ENCODE peak calls at places on chromosomes 6 and 20, in six cellular contexts. N is IMR-90, R is mesenchymal stem cell, F is trophoblast cell, B is H1, A is H9. L is an unnamed sample.

GRCh38 chr6:37357288-37357687 is 3.5 kb downstream of the RNF8 start:
- DNase-seq in N (peak), R (no peak), F (no peak), B (no peak), A (no peak), L (no peak)

GRCh38 chr6:24125980-24126379 is at the start of gene NRSN1:
- DNase-seq in N (no peak), R (no peak), F (no peak), B (peak), A (peak), L (peak)

GRCh38 chr6:25172819-25173218 is 106.4 kb upstream of the CARMIL1 start:
- DNase-seq in N (peak), R (peak), F (peak), B (peak), A (no peak), L (no peak)

GRCh38 chr6:34383171-34383631 is 9.3 kb downstream of the NUDT3 start:
- DNase-seq in N (peak), R (peak), F (no peak), B (no peak), A (no peak), L (no peak)

GRCh38 chr6:66328181-66328580 is 621.2 kb upstream of the EYS start:
- DNase-seq in N (no peak), R (peak), F (no peak), B (no peak), A (no peak), L (no peak)

GRCh38 chr20:39630215-39630614 is 668.1 kb downstream of the DHX35 start:
- DNase-seq in N (no peak), R (no peak), F (no peak), B (no peak), A (no peak), L (no peak)

GRCh38 chr6:132768051-132768517 is 10.4 kb upstream of the VNN2 start:
- DNase-seq in N (no peak), R (peak), F (peak), B (peak), A (peak), L (peak)

GRCh38 chr20:62572980-62573379 is 69.3 kb upstream of the SLCO4A1 start:
- DNase-seq in N (no peak), R (no peak), F (no peak), B (no peak), A (no peak), L (no peak)

GRCh38 chr6:167996424-167997199 is 859 bp upstream of the KIF25 start:
- DNase-seq in N (no peak), R (no peak), F (no peak), B (peak), A (peak), L (peak)

GRCh38 chr6:159939591-159940016 is 29.3 kb upstream of the IGF2R start:
- DNase-seq in N (no peak), R (no peak), F (no peak), B (no peak), A (no peak), L (no peak)

GRCh38 chr6:63930848-63931247 is 295.2 kb downstream of the PHF3 start:
- DNase-seq in N (no peak), R (no peak), F (no peak), B (no peak), A (no peak), L (no peak)

GRCh38 chr6:78436335-78436734 is 431.0 kb upstream of the IRAK1BP1 start:
- DNase-seq in N (peak), R (peak), F (no peak), B (no peak), A (no peak), L (no peak)

GRCh38 chr20:49210750-49211110 is 8.5 kb upstream of the DDX27 start:
- DNase-seq in N (no peak), R (no peak), F (no peak), B (no peak), A (no peak), L (no peak)

GRCh38 chr6:104527761-104528415 is 331.8 kb downstream of the HACE1 start:
- DNase-seq in N (no peak), R (no peak), F (peak), B (peak), A (peak), L (no peak)

GRCh38 chr20:34532320-34532719 is 16.1 kb downstream of the DYNLRB1 start:
- DNase-seq in N (no peak), R (no peak), F (no peak), B (no peak), A (no peak), L (no peak)

GRCh38 chr20:49814057-49814675 is 1.5 kb downstream of the SLC9A8 start:
- DNase-seq in N (no peak), R (no peak), F (no peak), B (no peak), A (no peak), L (no peak)

GRCh38 chr6:73329201-73329600 is 24.9 kb downstream of the DPPA5 start:
- DNase-seq in N (no peak), R (no peak), F (no peak), B (no peak), A (no peak), L (no peak)

GRCh38 chr20:57779401-57780003 is 69.7 kb upstream of the PMEPA1 start:
- DNase-seq in N (no peak), R (no peak), F (no peak), B (no peak), A (no peak), L (no peak)

GRCh38 chr6:91713911-91714310 is 1127.0 kb upstream of the MAP3K7 start:
- DNase-seq in N (peak), R (no peak), F (no peak), B (no peak), A (no peak), L (no peak)

GRCh38 chr20:35326021-35326731 is 34.0 kb upstream of the FAM83C start:
- DNase-seq in N (no peak), R (no peak), F (no peak), B (no peak), A (no peak), L (no peak)

GRCh38 chr6:33165581-33166258 is 26.5 kb downstream of the COL11A2 start:
- DNase-seq in N (no peak), R (no peak), F (no peak), B (no peak), A (no peak), L (no peak)

GRCh38 chr6:33167374-33168148 is 24.7 kb downstream of the COL11A2 start:
- DNase-seq in N (no peak), R (no peak), F (no peak), B (no peak), A (peak), L (no peak)

GRCh38 chr6:33168624-33169023 is 23.6 kb downstream of the COL11A2 start:
- DNase-seq in N (no peak), R (no peak), F (no peak), B (no peak), A (no peak), L (no peak)

GRCh38 chr6:33168202-33168601 is 24.1 kb downstream of the COL11A2 start:
- DNase-seq in N (no peak), R (no peak), F (no peak), B (no peak), A (peak), L (no peak)

DNA sequence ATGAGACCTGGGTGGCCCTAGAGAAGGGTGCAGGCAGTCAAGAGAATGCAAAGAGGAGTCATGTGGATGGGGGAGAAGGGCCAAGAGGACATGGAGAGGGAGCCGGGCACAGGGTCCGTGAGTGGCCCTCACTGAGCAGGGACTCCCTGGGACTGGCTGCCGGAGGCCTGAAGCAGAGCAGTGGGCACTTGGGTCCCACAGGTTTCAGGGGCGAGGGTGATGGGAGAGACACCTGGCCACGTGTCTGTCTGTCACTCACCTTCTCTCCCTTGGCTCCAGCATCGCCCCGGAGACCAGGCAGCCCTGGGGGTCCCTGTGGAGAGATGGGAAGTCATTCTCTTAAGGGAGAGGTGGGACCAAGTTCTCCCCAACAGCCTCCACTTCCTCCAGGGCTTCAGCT is 25.5 kb downstream of the COL11A2 start:
- DNase-seq in N (no peak), R (no peak), F (no peak), B (no peak), A (no peak), L (no peak)
- H3K14ac ChIP-seq in N (no peak), R (no peak), F (no peak), B (no peak), A (no peak), L (no peak)

GRCh38 chr6:134374486-134374885 is 56.6 kb upstream of the SGK1 start:
- DNase-seq in N (peak), R (peak), F (peak), B (no peak), A (no peak), L (no peak)
- H3K27ac ChIP-seq in N (no peak), R (no peak), F (no peak), B (no peak), A (no peak), L (no peak)

DNA sequence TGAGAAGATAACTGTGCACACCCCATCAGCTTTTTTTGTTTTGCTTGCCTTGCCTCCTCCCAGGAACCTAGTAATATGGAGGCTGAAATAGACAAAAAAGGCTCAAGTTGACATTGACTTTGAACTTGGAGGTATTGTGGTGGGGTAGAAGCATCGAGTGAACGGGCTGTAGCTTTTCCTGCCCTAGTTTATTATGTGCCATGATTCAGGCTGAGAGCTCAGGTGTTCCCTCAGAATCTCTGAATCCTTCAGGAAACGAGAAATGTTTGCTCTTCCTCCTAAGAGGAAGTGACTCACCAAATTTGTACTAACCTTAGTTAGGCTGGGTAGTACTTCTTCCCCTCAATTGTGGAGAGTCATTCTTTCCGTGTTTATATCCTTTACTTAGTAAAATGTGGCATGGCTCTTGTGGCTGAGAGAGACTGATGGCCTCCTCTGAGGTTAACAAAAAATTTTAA is 98.8 kb downstream of the SASH1 start:
- DNase-seq in N (peak), R (peak), F (peak), B (no peak), A (no peak), L (no peak)
- H2AFZ ChIP-seq in N (peak), R (no peak), F (no peak), B (no peak), A (no peak), L (no peak)

GRCh38 chr6:145245119-145245518 is 490.2 kb downstream of the EPM2A start:
- DNase-seq in N (peak), R (peak), F (no peak), B (no peak), A (no peak), L (no peak)
- H3K14ac ChIP-seq in N (no peak), R (no peak), F (no peak), B (no peak), A (no peak), L (no peak)

GRCh38 chr20:36548704-36549627 is 7.6 kb downstream of the MYL9 start:
- DNase-seq in N (no peak), R (no peak), F (no peak), B (no peak), A (no peak), L (no peak)
- H3K27ac ChIP-seq in N (no peak), R (no peak), F (no peak), B (no peak), A (no peak), L (no peak)

GRCh38 chr6:154604120-154604519 is 93.6 kb upstream of the CNKSR3 start:
- DNase-seq in N (no peak), R (no peak), F (no peak), B (no peak), A (peak), L (no peak)
- H2AFZ ChIP-seq in N (no peak), R (no peak), F (no peak), B (no peak), A (no peak), L (no peak)